ENCODE peak calls at places on chromosome 19, in six cellular contexts. One of them, this sample, is unnamed.

GRCh38 chr19:42313096-42313839 is at the start of gene TMEM145:
- DNase-seq in Peyer's patch: no peak
- DNase-seq in IMR-90: peak
- DNase-seq in tibial nerve: no peak
- DNase-seq in breast epithelium: no peak
- DNase-seq in suprapubic skin: no peak
- DNase-seq in this sample: no peak

GRCh38 chr19:35689836-35690235 is 14.5 kb upstream of the ZBTB32 start:
- DNase-seq in breast epithelium: no peak
- DNase-seq in tibial nerve: no peak
- DNase-seq in suprapubic skin: no peak
- DNase-seq in Peyer's patch: no peak
- DNase-seq in IMR-90: no peak
- DNase-seq in this sample: no peak

GRCh38 chr19:3607398-3608078 is 863 bp upstream of the TBXA2R start:
- DNase-seq in Peyer's patch: no peak
- DNase-seq in breast epithelium: no peak
- DNase-seq in tibial nerve: no peak
- DNase-seq in IMR-90: no peak
- DNase-seq in suprapubic skin: no peak
- DNase-seq in this sample: no peak

GRCh38 chr19:31317542-31317941 is 31.7 kb downstream of the TSHZ3 start:
- DNase-seq in Peyer's patch: no peak
- DNase-seq in suprapubic skin: no peak
- DNase-seq in breast epithelium: no peak
- DNase-seq in tibial nerve: no peak
- DNase-seq in IMR-90: no peak
- DNase-seq in this sample: no peak

GRCh38 chr19:47726467-47726866 is 13.2 kb downstream of the EHD2 start:
- DNase-seq in Peyer's patch: no peak
- DNase-seq in suprapubic skin: no peak
- DNase-seq in tibial nerve: no peak
- DNase-seq in breast epithelium: no peak
- DNase-seq in IMR-90: peak
- DNase-seq in this sample: no peak

GRCh38 chr19:6204212-6204611 is 68.7 kb downstream of the ACSBG2 start:
- DNase-seq in Peyer's patch: no peak
- DNase-seq in tibial nerve: no peak
- DNase-seq in breast epithelium: peak
- DNase-seq in suprapubic skin: no peak
- DNase-seq in IMR-90: no peak
- DNase-seq in this sample: no peak

GRCh38 chr19:16001481-16002312 is 52.9 kb downstream of the OR10H4 start:
- DNase-seq in Peyer's patch: peak
- DNase-seq in suprapubic skin: no peak
- DNase-seq in tibial nerve: no peak
- DNase-seq in IMR-90: peak
- DNase-seq in breast epithelium: no peak
- DNase-seq in this sample: no peak

GRCh38 chr19:30785728-30786127 is 413.5 kb downstream of the ZNF536 start:
- DNase-seq in suprapubic skin: no peak
- DNase-seq in breast epithelium: no peak
- DNase-seq in Peyer's patch: no peak
- DNase-seq in IMR-90: no peak
- DNase-seq in tibial nerve: no peak
- DNase-seq in this sample: no peak

GRCh38 chr19:38635483-38636399 is 11.7 kb upstream of the ACTN4 start:
- DNase-seq in tibial nerve: no peak
- DNase-seq in suprapubic skin: no peak
- DNase-seq in Peyer's patch: no peak
- DNase-seq in IMR-90: no peak
- DNase-seq in breast epithelium: no peak
- DNase-seq in this sample: no peak

GRCh38 chr19:45056831-45057230 is 18.0 kb downstream of the CLASRP start:
- DNase-seq in breast epithelium: no peak
- DNase-seq in Peyer's patch: no peak
- DNase-seq in tibial nerve: no peak
- DNase-seq in suprapubic skin: no peak
- DNase-seq in IMR-90: no peak
- DNase-seq in this sample: no peak

DNA sequence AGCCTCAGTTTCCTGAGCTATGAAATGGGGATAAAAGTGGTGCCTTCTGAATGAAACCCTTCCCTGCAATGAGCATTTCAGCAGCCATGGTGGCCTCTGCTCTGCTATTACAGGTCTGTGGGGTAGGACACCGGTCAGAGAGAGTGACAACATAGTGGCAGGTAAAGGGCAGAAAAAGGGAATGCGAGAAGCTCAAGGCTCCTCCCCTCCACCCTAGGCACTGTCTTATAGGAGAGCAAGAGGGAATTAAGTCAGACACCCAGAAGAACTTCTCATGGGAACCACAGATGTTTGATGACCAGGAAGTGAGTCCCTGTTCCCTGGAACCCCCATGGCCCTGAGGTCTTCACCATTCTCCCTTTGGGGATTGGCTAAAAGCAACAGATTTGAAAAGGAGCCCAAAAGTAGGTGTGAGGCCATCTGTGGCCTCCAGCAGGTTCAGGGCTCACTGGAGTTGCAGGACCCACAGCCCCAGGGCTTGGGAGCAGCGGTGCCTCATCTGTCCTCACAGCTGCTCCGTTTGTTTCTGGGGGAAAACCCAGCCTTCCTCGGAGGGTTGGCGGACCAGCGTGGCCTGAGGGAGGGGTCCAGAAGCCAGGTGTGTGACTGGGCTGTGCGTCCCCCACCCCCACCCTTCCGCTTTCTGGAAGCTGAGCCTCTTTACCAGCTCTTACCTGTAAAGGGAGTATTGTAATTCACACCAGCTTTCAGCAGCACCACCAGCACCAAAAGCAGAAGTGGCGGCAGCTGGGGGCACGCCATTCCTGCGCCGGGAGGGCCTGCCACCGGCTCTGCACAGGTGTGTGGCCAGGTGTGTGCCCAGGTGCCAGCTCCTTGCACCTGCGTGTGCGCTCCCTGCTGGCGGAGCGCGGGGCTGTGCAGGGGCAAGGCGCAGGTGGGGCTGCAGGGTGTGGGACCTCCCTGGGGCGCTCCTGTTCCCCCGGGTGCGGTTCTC is 19.4 kb downstream of the IQCN start:
- DNase-seq in tibial nerve: no peak
- DNase-seq in IMR-90: no peak
- DNase-seq in breast epithelium: no peak
- DNase-seq in Peyer's patch: peak
- DNase-seq in suprapubic skin: no peak
- DNase-seq in this sample: no peak
- TF ChIP-seq CTCF in tibial nerve: no peak
- TF ChIP-seq CTCF in IMR-90: no peak
- TF ChIP-seq CTCF in breast epithelium: no peak
- TF ChIP-seq CTCF in Peyer's patch: peak
- TF ChIP-seq CTCF in suprapubic skin: peak
- TF ChIP-seq CTCF in this sample: no peak

GRCh38 chr19:10654610-10655456 is 687 bp downstream of the ILF3 start:
- DNase-seq in breast epithelium: no peak
- DNase-seq in Peyer's patch: peak
- DNase-seq in suprapubic skin: peak
- DNase-seq in tibial nerve: no peak
- DNase-seq in IMR-90: no peak
- DNase-seq in this sample: no peak
- TF ChIP-seq POLR2A in breast epithelium: no peak
- TF ChIP-seq POLR2A in Peyer's patch: no peak
- TF ChIP-seq POLR2A in suprapubic skin: no peak
- TF ChIP-seq POLR2A in tibial nerve: no peak
- TF ChIP-seq POLR2A in IMR-90: peak
- TF ChIP-seq POLR2A in this sample: no peak

GRCh38 chr19:18609717-18610051 is 3.0 kb upstream of the TMEM59L start:
- DNase-seq in suprapubic skin: no peak
- DNase-seq in tibial nerve: no peak
- DNase-seq in Peyer's patch: no peak
- DNase-seq in IMR-90: no peak
- DNase-seq in breast epithelium: no peak
- DNase-seq in this sample: no peak

GRCh38 chr19:18611327-18612050 is 1.2 kb upstream of the TMEM59L start:
- DNase-seq in breast epithelium: no peak
- DNase-seq in Peyer's patch: no peak
- DNase-seq in tibial nerve: no peak
- DNase-seq in suprapubic skin: no peak
- DNase-seq in IMR-90: no peak
- DNase-seq in this sample: no peak

GRCh38 chr19:18610556-18611326 is 1.9 kb upstream of the TMEM59L start:
- DNase-seq in tibial nerve: no peak
- DNase-seq in breast epithelium: no peak
- DNase-seq in Peyer's patch: no peak
- DNase-seq in IMR-90: no peak
- DNase-seq in suprapubic skin: no peak
- DNase-seq in this sample: no peak

GRCh38 chr19:18608805-18609716 is 2.5 kb upstream of the CRLF1 start:
- DNase-seq in tibial nerve: no peak
- DNase-seq in IMR-90: no peak
- DNase-seq in suprapubic skin: no peak
- DNase-seq in Peyer's patch: no peak
- DNase-seq in breast epithelium: no peak
- DNase-seq in this sample: no peak

GRCh38 chr19:18610245-18610555 is 2.5 kb upstream of the TMEM59L start:
- DNase-seq in suprapubic skin: no peak
- DNase-seq in Peyer's patch: no peak
- DNase-seq in IMR-90: no peak
- DNase-seq in breast epithelium: no peak
- DNase-seq in tibial nerve: no peak
- DNase-seq in this sample: no peak
- H3K4me3 ChIP-seq in suprapubic skin: no peak
- H3K4me3 ChIP-seq in Peyer's patch: no peak
- H3K4me3 ChIP-seq in IMR-90: no peak
- H3K4me3 ChIP-seq in breast epithelium: no peak
- H3K4me3 ChIP-seq in tibial nerve: no peak
- H3K4me3 ChIP-seq in this sample: no peak

GRCh38 chr19:7751157-7751783 is 3.9 kb upstream of the CD209 start:
- DNase-seq in IMR-90: peak
- DNase-seq in Peyer's patch: no peak
- DNase-seq in suprapubic skin: no peak
- DNase-seq in tibial nerve: no peak
- DNase-seq in breast epithelium: no peak
- DNase-seq in this sample: no peak

GRCh38 chr19:7748171-7748570 is 837 bp upstream of the CD209 start:
- DNase-seq in breast epithelium: no peak
- DNase-seq in IMR-90: no peak
- DNase-seq in suprapubic skin: no peak
- DNase-seq in Peyer's patch: no peak
- DNase-seq in tibial nerve: no peak
- DNase-seq in this sample: no peak

GRCh38 chr19:7744871-7745270 is 2.5 kb downstream of the CD209 start:
- DNase-seq in Peyer's patch: no peak
- DNase-seq in IMR-90: no peak
- DNase-seq in tibial nerve: no peak
- DNase-seq in breast epithelium: no peak
- DNase-seq in suprapubic skin: no peak
- DNase-seq in this sample: no peak

GRCh38 chr19:7746903-7747884 is at the start of gene CD209:
- DNase-seq in tibial nerve: no peak
- DNase-seq in Peyer's patch: no peak
- DNase-seq in suprapubic skin: no peak
- DNase-seq in IMR-90: no peak
- DNase-seq in breast epithelium: peak
- DNase-seq in this sample: no peak

DNA sequence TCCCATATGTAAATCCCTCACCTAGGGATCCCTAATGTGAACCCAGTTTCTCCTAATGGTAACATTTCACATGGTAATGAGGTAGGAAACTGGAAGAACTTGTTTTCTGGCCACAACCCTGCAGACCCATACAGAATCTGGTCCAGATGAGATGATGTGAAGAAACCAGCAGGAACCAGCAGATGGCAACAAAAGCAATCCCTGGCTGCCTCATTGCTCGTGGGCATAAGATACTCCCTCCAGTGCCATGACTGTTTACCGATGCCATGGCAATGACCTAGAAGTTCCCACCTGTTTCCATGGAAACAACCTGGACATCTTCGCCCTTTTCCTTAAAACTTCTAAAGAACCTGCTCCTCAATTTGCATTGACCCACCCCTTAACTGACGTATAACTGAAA is 1.4 kb upstream of the CD209 start:
- DNase-seq in tibial nerve: no peak
- DNase-seq in Peyer's patch: no peak
- DNase-seq in IMR-90: peak
- DNase-seq in suprapubic skin: no peak
- DNase-seq in breast epithelium: peak
- DNase-seq in this sample: no peak
- TF ChIP-seq CTCF in tibial nerve: no peak
- TF ChIP-seq CTCF in Peyer's patch: no peak
- TF ChIP-seq CTCF in IMR-90: no peak
- TF ChIP-seq CTCF in suprapubic skin: no peak
- TF ChIP-seq CTCF in breast epithelium: no peak
- TF ChIP-seq CTCF in this sample: no peak

GRCh38 chr19:17211547-17212446 is 3.4 kb upstream of the USE1 start:
- DNase-seq in breast epithelium: no peak
- DNase-seq in suprapubic skin: no peak
- DNase-seq in IMR-90: no peak
- DNase-seq in Peyer's patch: no peak
- DNase-seq in tibial nerve: no peak
- DNase-seq in this sample: no peak

GRCh38 chr19:17215125-17215971 is at the start of gene USE1:
- DNase-seq in breast epithelium: peak
- DNase-seq in suprapubic skin: peak
- DNase-seq in Peyer's patch: peak
- DNase-seq in IMR-90: peak
- DNase-seq in tibial nerve: peak
- DNase-seq in this sample: peak

GRCh38 chr19:17214531-17215124 is 529 bp upstream of the USE1 start:
- DNase-seq in tibial nerve: no peak
- DNase-seq in IMR-90: no peak
- DNase-seq in breast epithelium: no peak
- DNase-seq in suprapubic skin: no peak
- DNase-seq in Peyer's patch: no peak
- DNase-seq in this sample: no peak

GRCh38 chr19:17216058-17216670 is 1.0 kb downstream of the USE1 start:
- DNase-seq in breast epithelium: no peak
- DNase-seq in Peyer's patch: no peak
- DNase-seq in tibial nerve: no peak
- DNase-seq in suprapubic skin: no peak
- DNase-seq in IMR-90: no peak
- DNase-seq in this sample: no peak

GRCh38 chr19:17213334-17213733 is 1.8 kb upstream of the USE1 start:
- DNase-seq in tibial nerve: no peak
- DNase-seq in Peyer's patch: no peak
- DNase-seq in suprapubic skin: no peak
- DNase-seq in IMR-90: no peak
- DNase-seq in breast epithelium: no peak
- DNase-seq in this sample: no peak
- TF ChIP-seq POLR2A in tibial nerve: no peak
- TF ChIP-seq POLR2A in Peyer's patch: no peak
- TF ChIP-seq POLR2A in suprapubic skin: no peak
- TF ChIP-seq POLR2A in IMR-90: no peak
- TF ChIP-seq POLR2A in breast epithelium: no peak
- TF ChIP-seq POLR2A in this sample: no peak

GRCh38 chr19:310781-311496 is 19.7 kb upstream of the PLPP2 start:
- DNase-seq in IMR-90: no peak
- DNase-seq in Peyer's patch: no peak
- DNase-seq in tibial nerve: no peak
- DNase-seq in breast epithelium: no peak
- DNase-seq in suprapubic skin: no peak
- DNase-seq in this sample: no peak
- H3K4me3 ChIP-seq in IMR-90: no peak
- H3K4me3 ChIP-seq in Peyer's patch: no peak
- H3K4me3 ChIP-seq in tibial nerve: peak
- H3K4me3 ChIP-seq in breast epithelium: peak
- H3K4me3 ChIP-seq in suprapubic skin: peak
- H3K4me3 ChIP-seq in this sample: peak

GRCh38 chr19:55339225-55340143 is at the start of gene KMT5C:
- DNase-seq in suprapubic skin: peak
- DNase-seq in Peyer's patch: peak
- DNase-seq in tibial nerve: peak
- DNase-seq in breast epithelium: peak
- DNase-seq in IMR-90: peak
- DNase-seq in this sample: peak
- TF ChIP-seq CTCF in suprapubic skin: peak
- TF ChIP-seq CTCF in Peyer's patch: peak
- TF ChIP-seq CTCF in tibial nerve: peak
- TF ChIP-seq CTCF in breast epithelium: peak
- TF ChIP-seq CTCF in IMR-90: peak
- TF ChIP-seq CTCF in this sample: peak

This sample was measured in gastrocnemius medialis.